ENCODE peak calls at places on chromosomes 2 and 18, in seven cellular contexts. J is activated T-cell treated with anti-CD3 and anti-CD28 coated beads, Interleukin-2, amount 50 U/mL, for 4 hours; R is activated CD4-positive, alpha-beta T cell treated with anti-CD3 and anti-CD28 coated beads for 36 hours; F is foreskin keratinocyte; K is omental fat pad; G is CD4-positive, alpha-beta T cell; M is CD8-positive, alpha-beta T cell. A is an unnamed sample.

GRCh38 chr18:13598591-13598990 is 127.8 kb downstream of the FAM210A start:
- ATAC-seq in J (no peak), R (no peak), F (no peak), K (no peak), G (no peak), M (no peak), A (no peak)

GRCh38 chr18:46067431-46068007 is 4.5 kb downstream of the PSTPIP2 start:
- ATAC-seq in J (no peak), R (no peak), F (no peak), K (no peak), G (no peak), M (no peak), A (no peak)

GRCh38 chr2:46229134-46230063 is 67.8 kb upstream of the EPAS1 start:
- ATAC-seq in J (peak), R (peak), F (no peak), K (no peak), G (peak), M (peak), A (peak)

GRCh38 chr2:53286336-53286735 is 481.3 kb upstream of the CHAC2 start:
- ATAC-seq in J (no peak), R (no peak), F (peak), K (no peak), G (no peak), M (no peak), A (no peak)

GRCh38 chr2:105087273-105087672 is 49.4 kb downstream of the MRPS9 start:
- ATAC-seq in J (no peak), R (peak), F (no peak), K (no peak), G (no peak), M (no peak), A (no peak)

GRCh38 chr2:237060518-237061312 is 25.0 kb upstream of the COPS8 start:
- ATAC-seq in J (no peak), R (no peak), F (peak), K (peak), G (peak), M (no peak), A (no peak)

GRCh38 chr2:219225350-219225749 is 4.1 kb downstream of the ATG9A start:
- ATAC-seq in J (no peak), R (no peak), F (no peak), K (no peak), G (no peak), M (no peak), A (no peak)

GRCh38 chr2:216949685-216950397 is 90.0 kb upstream of the TNP1 start:
- ATAC-seq in J (no peak), R (no peak), F (no peak), K (no peak), G (no peak), M (no peak), A (no peak)

GRCh38 chr2:160741271-160741670 is 247.7 kb upstream of the RBMS1 start:
- ATAC-seq in J (no peak), R (no peak), F (no peak), K (no peak), G (no peak), M (no peak), A (no peak)

GRCh38 chr2:213232649-213233437 is 51.4 kb upstream of the SPAG16 start:
- ATAC-seq in J (peak), R (peak), F (no peak), K (no peak), G (peak), M (peak), A (peak)

GRCh38 chr18:75455249-75456183 is 28.0 kb upstream of the SMIM21 start:
- ATAC-seq in J (peak), R (peak), F (peak), K (peak), G (no peak), M (peak), A (no peak)

GRCh38 chr2:150520887-150521664 is 33.6 kb upstream of the RND3 start:
- ATAC-seq in J (no peak), R (no peak), F (peak), K (no peak), G (no peak), M (no peak), A (peak)

GRCh38 chr2:68330691-68331090 is 10.9 kb upstream of the CNRIP1 start:
- ATAC-seq in J (no peak), R (peak), F (no peak), K (no peak), G (no peak), M (no peak), A (peak)

GRCh38 chr2:171807130-171807529 is 86.9 kb downstream of the SLC25A12 start:
- ATAC-seq in J (no peak), R (no peak), F (peak), K (no peak), G (no peak), M (no peak), A (no peak)

GRCh38 chr18:44819944-44820510 is 139.3 kb downstream of the SETBP1 start:
- ATAC-seq in J (no peak), R (no peak), F (no peak), K (no peak), G (no peak), M (no peak), A (no peak)

GRCh38 chr2:111666160-111666559 is 217.8 kb downstream of the ANAPC1 start:
- ATAC-seq in J (no peak), R (no peak), F (no peak), K (no peak), G (no peak), M (no peak), A (peak)

GRCh38 chr18:3279201-3280185 is 17.6 kb downstream of the MYL12B start:
- ATAC-seq in J (no peak), R (no peak), F (no peak), K (no peak), G (no peak), M (no peak), A (no peak)

GRCh38 chr2:86417961-86418360 is 23.2 kb upstream of the KDM3A start:
- ATAC-seq in J (no peak), R (no peak), F (peak), K (no peak), G (no peak), M (no peak), A (no peak)

GRCh38 chr2:190759749-190760213 is 110.9 kb downstream of the NAB1 start:
- ATAC-seq in J (no peak), R (no peak), F (peak), K (peak), G (no peak), M (no peak), A (peak)

GRCh38 chr2:215831296-215831913 is 181.9 kb downstream of the MREG start:
- ATAC-seq in J (no peak), R (peak), F (no peak), K (no peak), G (no peak), M (no peak), A (no peak)

GRCh38 chr2:226017534-226017933 is 618.0 kb downstream of the NYAP2 start:
- ATAC-seq in J (peak), R (peak), F (no peak), K (no peak), G (no peak), M (no peak), A (peak)

GRCh38 chr18:74113711-74114110 is 33.9 kb downstream of the FBXO15 start:
- ATAC-seq in J (no peak), R (no peak), F (no peak), K (no peak), G (no peak), M (no peak), A (no peak)

GRCh38 chr2:42025151-42025582 is 22.7 kb upstream of the PKDCC start:
- ATAC-seq in J (no peak), R (no peak), F (no peak), K (peak), G (no peak), M (no peak), A (no peak)

GRCh38 chr2:45833968-45834344 is 182.5 kb downstream of the PRKCE start:
- ATAC-seq in J (no peak), R (no peak), F (no peak), K (no peak), G (no peak), M (no peak), A (no peak)

GRCh38 chr18:38545071-38545470 is 979.5 kb upstream of the CELF4 start:
- ATAC-seq in J (no peak), R (no peak), F (peak), K (no peak), G (no peak), M (no peak), A (no peak)

GRCh38 chr2:172052000-172052983 is 33.0 kb upstream of the DLX1 start:
- ATAC-seq in J (no peak), R (no peak), F (no peak), K (no peak), G (no peak), M (no peak), A (no peak)

GRCh38 chr2:11771971-11772615 is 25.7 kb downstream of the LPIN1 start:
- ATAC-seq in J (no peak), R (no peak), F (no peak), K (no peak), G (no peak), M (no peak), A (no peak)

GRCh38 chr2:231701456-231702373 is 6.6 kb upstream of the PTMA start:
- ATAC-seq in J (no peak), R (no peak), F (peak), K (peak), G (no peak), M (no peak), A (no peak)

GRCh38 chr18:74351354-74351753 is 35.7 kb downstream of the C18orf63 start:
- ATAC-seq in J (no peak), R (no peak), F (peak), K (no peak), G (no peak), M (no peak), A (peak)

GRCh38 chr2:104856086-104856972 is 2.4 kb downstream of the POU3F3 start:
- ATAC-seq in J (no peak), R (no peak), F (no peak), K (no peak), G (no peak), M (no peak), A (no peak)

GRCh38 chr2:208025814-208026184 is 472 bp upstream of the PLEKHM3 start:
- ATAC-seq in J (peak), R (peak), F (peak), K (peak), G (peak), M (peak), A (peak)

GRCh38 chr2:190838492-190838910 is 42.1 kb upstream of the GLS start:
- ATAC-seq in J (peak), R (peak), F (peak), K (peak), G (no peak), M (no peak), A (peak)

GRCh38 chr2:237500681-237501424 is 13.8 kb downstream of the MLPH start:
- ATAC-seq in J (no peak), R (peak), F (peak), K (no peak), G (no peak), M (no peak), A (peak)

GRCh38 chr2:162244559-162245031 is 1.4 kb upstream of the FAP start:
- ATAC-seq in J (no peak), R (no peak), F (peak), K (peak), G (no peak), M (no peak), A (no peak)

A was measured in activated T-helper 17 cell treated with anti-CD3 and anti-CD28 coated beads, Interleukin-2, amount 50 U/mL, for 72 hours.